ENCODE peak calls at places on chromosomes 4 and X, in four cellular contexts. K is upper lobe of right lung, O is colonic mucosa, N is GM20000. R is an unnamed sample.

GRCh38 chrX:107627792-107628661 is at the start of gene PRPS1:
- DNase-seq in N (peak), K (peak), O (peak), R (peak)

GRCh38 chr4:121593760-121594159 is 103.0 kb downstream of the ANXA5 start:
- DNase-seq in N (no peak), K (no peak), O (no peak), R (no peak)

GRCh38 chr4:15231265-15232091 is 196.4 kb upstream of the C1QTNF7 start:
- DNase-seq in N (peak), O (peak), K (peak), R (peak)

GRCh38 chr4:17562157-17562556 is 14.8 kb upstream of the LAP3 start:
- DNase-seq in O (no peak), K (no peak), N (no peak), R (no peak)

GRCh38 chr4:121127100-121127499 is 37.0 kb downstream of the TNIP3 start:
- DNase-seq in K (no peak), O (no peak), N (no peak), R (no peak)

GRCh38 chrX:135354288-135354687 is 45.0 kb downstream of the ETDC start:
- DNase-seq in O (no peak), N (no peak), K (no peak), R (no peak)

GRCh38 chr4:102759835-102760644 is 728 bp downstream of the MANBA start:
- DNase-seq in K (no peak), O (peak), N (peak), R (peak)

GRCh38 chr4:117284736-117285135 is 199.4 kb upstream of the TRAM1L1 start:
- DNase-seq in N (no peak), O (no peak), K (no peak), R (no peak)

GRCh38 chr4:102500371-102501175 is 586 bp upstream of the NFKB1 start:
- DNase-seq in K (peak), O (peak), N (peak), R (peak)

GRCh38 chr4:140296871-140297570 is 76.4 kb upstream of the SCOC start:
- DNase-seq in N (no peak), K (no peak), O (no peak), R (no peak)

GRCh38 chrX:63743596-63743995 is 41.4 kb downstream of the ARHGEF9 start:
- DNase-seq in O (no peak), N (no peak), K (no peak), R (no peak)

GRCh38 chrX:19888419-19888879 is 1.0 kb upstream of the SH3KBP1 start:
- DNase-seq in N (peak), K (no peak), O (peak), R (peak)

GRCh38 chrX:48648299-48648698 is 35.3 kb upstream of the WAS start:
- DNase-seq in K (no peak), N (peak), O (peak), R (peak)

GRCh38 chr4:17058506-17058905 is 160.1 kb upstream of the LDB2 start:
- DNase-seq in O (no peak), N (no peak), K (no peak), R (no peak)

GRCh38 chr4:107935246-107935645 is 3.9 kb downstream of the CYP2U1 start:
- DNase-seq in N (no peak), K (no peak), O (no peak), R (no peak)

GRCh38 chrX:151870603-151871002 is 42.1 kb upstream of the MAGEA4 start:
- DNase-seq in N (no peak), K (no peak), O (no peak), R (peak)

GRCh38 chr4:105808030-105808429 is 87.2 kb upstream of the NPNT start:
- DNase-seq in O (no peak), K (no peak), N (no peak), R (no peak)

GRCh38 chr4:37936889-37937498 is 23.2 kb upstream of the PTTG2 start:
- DNase-seq in K (no peak), N (no peak), O (no peak), R (no peak)

GRCh38 chr4:26330186-26330787 is 9.5 kb downstream of the RBPJ start:
- DNase-seq in O (peak), K (no peak), N (peak), R (peak)

GRCh38 chr4:3346146-3346545 is 53.3 kb downstream of the RGS12 start:
- DNase-seq in K (no peak), O (peak), N (peak), R (peak)

GRCh38 chrX:136176399-136176825 is 29.1 kb downstream of the FHL1 start:
- DNase-seq in K (no peak), O (no peak), N (no peak), R (peak)

GRCh38 chr4:170248576-170248975 is 158.8 kb upstream of the AADAT start:
- DNase-seq in K (no peak), O (no peak), N (no peak), R (no peak)

GRCh38 chr4:52010976-52011375 is 9.2 kb downstream of the LRRC66 start:
- DNase-seq in O (no peak), K (no peak), N (no peak), R (no peak)

GRCh38 chr4:52016985-52017384 is 3.2 kb downstream of the LRRC66 start:
- DNase-seq in K (no peak), O (peak), N (no peak), R (no peak)

GRCh38 chr4:52014903-52015302 is 5.3 kb downstream of the LRRC66 start:
- DNase-seq in N (no peak), O (no peak), K (no peak), R (no peak)

GRCh38 chr4:52017809-52018208 is 2.4 kb downstream of the LRRC66 start:
- DNase-seq in K (no peak), O (no peak), N (no peak), R (no peak)

GRCh38 chr4:52015366-52015765 is 4.8 kb downstream of the LRRC66 start:
- DNase-seq in O (no peak), N (no peak), K (no peak), R (peak)
- TF ChIP-seq CTCF in O (no peak), N (no peak), K (no peak), R (peak)

GRCh38 chr4:8586246-8586645 is 6.1 kb downstream of the GPR78 start:
- DNase-seq in O (no peak), K (no peak), N (no peak), R (no peak)

GRCh38 chr4:8585721-8586161 is 5.5 kb downstream of the GPR78 start:
- DNase-seq in K (peak), N (no peak), O (no peak), R (no peak)

GRCh38 chr4:8588196-8588470 is 4.4 kb upstream of the CPZ start:
- DNase-seq in K (no peak), O (no peak), N (no peak), R (no peak)

GRCh38 chr4:8587469-8588195 is 4.9 kb upstream of the CPZ start:
- DNase-seq in K (peak), N (no peak), O (no peak), R (no peak)

GRCh38 chr4:8586671-8587468 is 5.7 kb upstream of the CPZ start:
- DNase-seq in N (no peak), K (peak), O (no peak), R (no peak)
- TF ChIP-seq CTCF in N (no peak), K (no peak), O (no peak), R (no peak)

DNA sequence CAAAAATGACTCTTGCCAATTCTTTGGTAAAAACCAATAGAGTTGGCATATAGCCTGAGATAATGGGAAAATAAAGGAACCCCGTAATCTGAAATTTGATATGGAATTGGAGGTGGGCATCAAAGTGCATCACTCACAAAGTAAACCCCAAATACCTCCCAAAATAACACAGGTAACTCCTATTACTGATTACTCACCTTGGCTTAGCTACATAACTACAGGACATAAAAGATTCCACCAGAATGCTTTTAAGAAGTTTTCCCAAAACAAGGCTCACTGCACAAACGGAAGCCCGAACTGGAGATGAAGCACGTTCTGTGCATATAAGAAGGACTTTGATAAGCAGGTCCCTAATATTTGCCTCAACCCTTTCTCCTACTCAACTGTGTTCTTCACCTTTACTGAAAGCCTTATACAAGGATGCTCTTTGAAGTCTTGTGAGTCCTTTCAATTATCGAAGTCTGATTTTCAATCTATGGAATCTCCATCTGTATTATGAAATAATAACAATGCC is 14.6 kb upstream of the ANXA10 start:
- DNase-seq in O (no peak), N (no peak), K (no peak), R (no peak)
- TF ChIP-seq CTCF in O (no peak), N (no peak), K (no peak), R (no peak)

GRCh38 chr4:137980641-137981040 is 261.5 kb downstream of the SLC7A11 start:
- DNase-seq in K (no peak), N (no peak), O (no peak), R (no peak)

DNA sequence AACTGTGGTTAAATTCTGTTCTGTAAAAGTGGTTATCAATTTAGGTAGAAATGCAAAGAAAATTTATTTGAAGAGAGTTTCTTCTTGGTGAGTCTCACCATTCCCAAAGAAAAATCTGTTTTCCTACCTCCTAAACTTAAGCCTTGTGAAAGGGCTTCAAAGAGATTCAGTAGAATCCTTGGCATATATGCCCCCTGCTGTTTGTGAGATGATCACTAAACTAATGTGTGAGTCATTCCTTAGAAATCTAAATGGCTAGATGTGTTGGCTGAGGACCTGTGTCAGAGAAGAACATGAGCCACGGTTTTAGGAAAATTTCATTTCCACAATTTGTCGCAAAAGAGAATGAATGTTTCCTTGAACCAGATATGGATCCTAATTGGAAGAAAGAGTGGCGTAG is 260.9 kb downstream of the SLC7A11 start:
- DNase-seq in K (no peak), O (no peak), N (no peak), R (peak)
- TF ChIP-seq CTCF in K (no peak), O (no peak), N (no peak), R (peak)

R was measured in fibroblast of pulmonary artery.